ENCODE peak calls at places on chromosomes 6 and 20, in ten cellular contexts. Q is activated naive CD4-positive, alpha-beta T cell; U is Daoy; N is activated CD4-positive, CD25-positive, alpha-beta regulatory T cell treated with anti-CD3 and anti-CD28 coated beads, Interleukin-2, amount 50 U/mL, for 72 hours; H is germinal center; M is choroid plexus epithelial cell; J is NK-92 treated with Interleukin-12 subunit alpha and Interleukin-12 subunit beta, amount 100 ng/mL, for 24 hours; R is lung microvascular endothelial cell; O is thoracic aorta; E is pons. S is an unnamed sample.

GRCh38 chr20:33788351-33789049 is 22.6 kb upstream of the CHMP4B start:
- DNase-seq in N (no peak), E (no peak), R (no peak), O (no peak), U (no peak), M (no peak), J (no peak), H (no peak), Q (no peak), S (no peak)

GRCh38 chr6:52994789-52995078 is 350 bp downstream of the GSTA4 start:
- DNase-seq in O (no peak), R (peak; percentile 35), U (no peak), M (no peak), N (peak; percentile 50), Q (no peak), E (no peak), J (no peak), H (peak; percentile 44), S (peak; percentile 73)

GRCh38 chr6:30169658-30170614 is 6.6 kb downstream of the TRIM15 start:
- DNase-seq in J (no peak), N (no peak), H (peak; percentile 42), R (peak; percentile 63), U (peak; percentile 63), M (peak; percentile 73), Q (no peak), O (no peak), E (peak; percentile 35), S (no peak)

GRCh38 chr20:6492396-6493055 is 275.0 kb upstream of the BMP2 start:
- DNase-seq in Q (no peak), O (no peak), U (peak; percentile 16), M (peak; percentile 62), R (no peak), E (peak; percentile 74), J (no peak), N (no peak), H (no peak), S (no peak)

GRCh38 chr6:42898891-42899361 is 16.9 kb upstream of the PTCRA start:
- DNase-seq in E (peak; percentile 74), U (peak; percentile 65), H (peak; percentile 26), J (peak; percentile 41), O (no peak), Q (peak; percentile 8), R (peak; percentile 71), M (peak; percentile 78), N (peak; percentile 64), S (peak; percentile 56)

GRCh38 chr6:95091823-95092436 is 485.4 kb upstream of the MANEA start:
- DNase-seq in O (no peak), R (peak; percentile 44), J (no peak), Q (no peak), N (no peak), E (peak; percentile 79), M (peak; percentile 87), H (peak; percentile 2), U (peak; percentile 20), S (no peak)

GRCh38 chr20:63005240-63005861 is 1.4 kb downstream of the BHLHE23 start:
- DNase-seq in N (no peak), Q (no peak), M (no peak), R (no peak), J (no peak), H (no peak), O (no peak), U (no peak), E (no peak), S (no peak)

GRCh38 chr6:107284805-107285204 is 169.5 kb upstream of the BEND3 start:
- DNase-seq in R (no peak), O (no peak), H (no peak), J (no peak), Q (no peak), M (no peak), U (no peak), N (no peak), E (no peak), S (no peak)

GRCh38 chr6:105072799-105073199 is 107.0 kb downstream of the POPDC3 start:
- DNase-seq in O (no peak), J (no peak), E (no peak), M (peak; percentile 67), U (peak; percentile 16), N (no peak), H (no peak), R (no peak), Q (no peak), S (no peak)

GRCh38 chr6:97790926-97791590 is 508.0 kb upstream of the MMS22L start:
- DNase-seq in U (no peak), N (no peak), H (no peak), E (no peak), J (no peak), R (no peak), M (no peak), O (no peak), Q (no peak), S (no peak)

GRCh38 chr6:159807150-159807859 is 7.2 kb downstream of the PNLDC1 start:
- DNase-seq in M (peak; percentile 5), E (no peak), N (no peak), R (no peak), H (no peak), J (no peak), O (no peak), U (no peak), Q (no peak), S (peak; percentile 46)

S was measured in pancreas.